ENCODE peak calls at places on chromosome 9, in six cellular contexts. One of them, this sample, is unnamed.

GRCh38 chr9:96564217-96564616 is 55.4 kb downstream of the CDC14B start:
- DNase-seq in K562: no peak
- DNase-seq in HepG2: peak; percentile 14
- DNase-seq in endothelial cell of umbilical vein: no peak
- DNase-seq in A549: no peak
- DNase-seq in GM12878: no peak
- DNase-seq in this sample: no peak

GRCh38 chr9:37593877-37594448 is 1.6 kb upstream of the TOMM5 start:
- DNase-seq in K562: peak; percentile 45
- DNase-seq in HepG2: no peak
- DNase-seq in endothelial cell of umbilical vein: no peak
- DNase-seq in A549: no peak
- DNase-seq in GM12878: no peak
- DNase-seq in this sample: no peak

GRCh38 chr9:3835393-3835792 is 309.6 kb upstream of the RFX3 start:
- DNase-seq in K562: no peak
- DNase-seq in HepG2: no peak
- DNase-seq in endothelial cell of umbilical vein: peak; percentile 5
- DNase-seq in A549: no peak
- DNase-seq in GM12878: no peak
- DNase-seq in this sample: no peak

GRCh38 chr9:121331549-121331948 is 38.5 kb downstream of the STOM start:
- DNase-seq in K562: no peak
- DNase-seq in HepG2: no peak
- DNase-seq in endothelial cell of umbilical vein: no peak
- DNase-seq in A549: no peak
- DNase-seq in GM12878: no peak
- DNase-seq in this sample: no peak

GRCh38 chr9:116499986-116500871 is 186.9 kb upstream of the TRIM32 start:
- DNase-seq in K562: peak; percentile 42
- DNase-seq in HepG2: no peak
- DNase-seq in endothelial cell of umbilical vein: no peak
- DNase-seq in A549: peak; percentile 82
- DNase-seq in GM12878: no peak
- DNase-seq in this sample: peak; percentile 4

GRCh38 chr9:120324461-120324860 is 255.5 kb downstream of the CDK5RAP2 start:
- DNase-seq in K562: no peak
- DNase-seq in HepG2: no peak
- DNase-seq in endothelial cell of umbilical vein: no peak
- DNase-seq in A549: no peak
- DNase-seq in GM12878: no peak
- DNase-seq in this sample: no peak

GRCh38 chr9:85185486-85186217 is 516.1 kb downstream of the NTRK2 start:
- DNase-seq in K562: no peak
- DNase-seq in HepG2: no peak
- DNase-seq in endothelial cell of umbilical vein: no peak
- DNase-seq in A549: no peak
- DNase-seq in GM12878: no peak
- DNase-seq in this sample: no peak

GRCh38 chr9:714675-715074 is 126.8 kb upstream of the DMRT1 start:
- DNase-seq in K562: no peak
- DNase-seq in HepG2: no peak
- DNase-seq in endothelial cell of umbilical vein: no peak
- DNase-seq in A549: no peak
- DNase-seq in GM12878: no peak
- DNase-seq in this sample: no peak

GRCh38 chr9:4116091-4116581 is 183.7 kb downstream of the GLIS3 start:
- DNase-seq in K562: no peak
- DNase-seq in HepG2: no peak
- DNase-seq in endothelial cell of umbilical vein: no peak
- DNase-seq in A549: no peak
- DNase-seq in GM12878: no peak
- DNase-seq in this sample: no peak

GRCh38 chr9:125544988-125545651 is 161.9 kb downstream of the MAPKAP1 start:
- DNase-seq in K562: no peak
- DNase-seq in HepG2: no peak
- DNase-seq in endothelial cell of umbilical vein: peak; percentile 75
- DNase-seq in A549: no peak
- DNase-seq in GM12878: no peak
- DNase-seq in this sample: no peak

GRCh38 chr9:123942542-123942941 is 12.6 kb upstream of the DENND1A start:
- DNase-seq in K562: no peak
- DNase-seq in HepG2: no peak
- DNase-seq in endothelial cell of umbilical vein: no peak
- DNase-seq in A549: no peak
- DNase-seq in GM12878: no peak
- DNase-seq in this sample: no peak

GRCh38 chr9:74760031-74760700 is 127.6 kb downstream of the TRPM6 start:
- DNase-seq in K562: no peak
- DNase-seq in HepG2: peak; percentile 24
- DNase-seq in endothelial cell of umbilical vein: no peak
- DNase-seq in A549: no peak
- DNase-seq in GM12878: no peak
- DNase-seq in this sample: no peak

GRCh38 chr9:92619601-92620300 is 50.2 kb downstream of the IPPK start:
- DNase-seq in K562: no peak
- DNase-seq in HepG2: no peak
- DNase-seq in endothelial cell of umbilical vein: no peak
- DNase-seq in A549: no peak
- DNase-seq in GM12878: no peak
- DNase-seq in this sample: no peak

GRCh38 chr9:131625388-131625787 is 80.1 kb downstream of the PRRT1B start:
- DNase-seq in K562: no peak
- DNase-seq in HepG2: no peak
- DNase-seq in endothelial cell of umbilical vein: no peak
- DNase-seq in A549: no peak
- DNase-seq in GM12878: no peak
- DNase-seq in this sample: no peak

GRCh38 chr9:138066049-138066448 is 188.5 kb downstream of the CACNA1B start:
- DNase-seq in K562: no peak
- DNase-seq in HepG2: no peak
- DNase-seq in endothelial cell of umbilical vein: no peak
- DNase-seq in A549: no peak
- DNase-seq in GM12878: no peak
- DNase-seq in this sample: no peak

GRCh38 chr9:108786756-108787663 is 68.8 kb downstream of the ACTL7B start:
- DNase-seq in K562: no peak
- DNase-seq in HepG2: no peak
- DNase-seq in endothelial cell of umbilical vein: no peak
- DNase-seq in A549: peak; percentile 21
- DNase-seq in GM12878: no peak
- DNase-seq in this sample: peak; percentile 43

GRCh38 chr9:104863180-104863883 is 64.6 kb downstream of the ABCA1 start:
- DNase-seq in K562: peak; percentile 70
- DNase-seq in HepG2: peak; percentile 59
- DNase-seq in endothelial cell of umbilical vein: peak; percentile 78
- DNase-seq in A549: peak; percentile 75
- DNase-seq in GM12878: peak; percentile 7
- DNase-seq in this sample: peak; percentile 67

DNA sequence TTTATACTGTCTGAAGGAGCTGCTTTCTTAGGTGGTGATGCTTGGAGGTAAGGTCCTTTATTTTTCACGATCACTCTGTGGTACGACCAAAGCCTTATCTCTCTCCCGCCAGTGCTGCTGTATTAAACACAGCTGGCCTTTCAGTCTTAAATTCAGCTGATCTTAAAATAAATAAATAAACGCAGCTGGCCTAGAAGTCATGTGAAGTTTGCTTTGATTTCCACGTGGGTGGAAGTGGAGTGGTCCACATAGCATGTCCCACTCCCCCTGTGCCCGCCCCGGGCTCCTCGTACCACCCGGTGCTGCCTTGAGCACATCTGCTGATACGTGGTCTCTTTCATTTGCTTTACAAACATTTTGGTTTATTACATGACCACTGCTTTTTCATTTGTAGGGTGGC is 260.4 kb downstream of the FANCC start:
- DNase-seq in K562: no peak
- DNase-seq in HepG2: no peak
- DNase-seq in endothelial cell of umbilical vein: peak; percentile 13
- DNase-seq in A549: no peak
- DNase-seq in GM12878: no peak
- DNase-seq in this sample: no peak
- TF ChIP-seq MYC in K562: no peak
- TF ChIP-seq MYC in HepG2: no peak
- TF ChIP-seq MYC in endothelial cell of umbilical vein: no peak
- TF ChIP-seq MYC in A549: no peak
- TF ChIP-seq MYC in GM12878: no peak
- TF ChIP-seq MYC in this sample: no peak

GRCh38 chr9:119215651-119216050 is 153.6 kb downstream of the BRINP1 start:
- DNase-seq in K562: no peak
- DNase-seq in HepG2: no peak
- DNase-seq in endothelial cell of umbilical vein: no peak
- DNase-seq in A549: no peak
- DNase-seq in GM12878: no peak
- DNase-seq in this sample: no peak

GRCh38 chr9:119216891-119217290 is 152.3 kb downstream of the BRINP1 start:
- DNase-seq in K562: no peak
- DNase-seq in HepG2: no peak
- DNase-seq in endothelial cell of umbilical vein: no peak
- DNase-seq in A549: no peak
- DNase-seq in GM12878: no peak
- DNase-seq in this sample: no peak

GRCh38 chr9:119221281-119221680 is 148.0 kb downstream of the BRINP1 start:
- DNase-seq in K562: no peak
- DNase-seq in HepG2: no peak
- DNase-seq in endothelial cell of umbilical vein: no peak
- DNase-seq in A549: no peak
- DNase-seq in GM12878: no peak
- DNase-seq in this sample: no peak

GRCh38 chr9:119218293-119218692 is 150.9 kb downstream of the BRINP1 start:
- DNase-seq in K562: no peak
- DNase-seq in HepG2: no peak
- DNase-seq in endothelial cell of umbilical vein: no peak
- DNase-seq in A549: no peak
- DNase-seq in GM12878: no peak
- DNase-seq in this sample: no peak
- TF ChIP-seq MAX in K562: no peak
- TF ChIP-seq MAX in HepG2: no peak
- TF ChIP-seq MAX in endothelial cell of umbilical vein: no peak
- TF ChIP-seq MAX in A549: no peak
- TF ChIP-seq MAX in GM12878: no peak
- TF ChIP-seq MAX in this sample: no peak

GRCh38 chr9:128414461-128414860 is 6.2 kb upstream of the CERCAM start:
- DNase-seq in K562: peak; percentile 45
- DNase-seq in HepG2: peak; percentile 50
- DNase-seq in endothelial cell of umbilical vein: no peak
- DNase-seq in A549: peak; percentile 64
- DNase-seq in GM12878: no peak
- DNase-seq in this sample: no peak
- TF ChIP-seq CTCF in K562: peak; percentile 53
- TF ChIP-seq CTCF in HepG2: peak; percentile 51
- TF ChIP-seq CTCF in endothelial cell of umbilical vein: peak; percentile 12
- TF ChIP-seq CTCF in A549: peak; percentile 24
- TF ChIP-seq CTCF in GM12878: no peak
- TF ChIP-seq CTCF in this sample: no peak

GRCh38 chr9:87869082-87869481 is 13.6 kb upstream of the SPATA31E1 start:
- DNase-seq in K562: no peak
- DNase-seq in HepG2: no peak
- DNase-seq in endothelial cell of umbilical vein: no peak
- DNase-seq in A549: no peak
- DNase-seq in GM12878: no peak
- DNase-seq in this sample: no peak
- TF ChIP-seq MYC in K562: no peak
- TF ChIP-seq MYC in HepG2: no peak
- TF ChIP-seq MYC in endothelial cell of umbilical vein: no peak
- TF ChIP-seq MYC in A549: no peak
- TF ChIP-seq MYC in GM12878: no peak
- TF ChIP-seq MYC in this sample: no peak

GRCh38 chr9:15271403-15271802 is 35.6 kb downstream of the TTC39B start:
- DNase-seq in K562: peak; percentile 34
- DNase-seq in HepG2: no peak
- DNase-seq in endothelial cell of umbilical vein: no peak
- DNase-seq in A549: no peak
- DNase-seq in GM12878: no peak
- DNase-seq in this sample: peak; percentile 70

GRCh38 chr9:15264918-15265317 is 42.1 kb downstream of the TTC39B start:
- DNase-seq in K562: no peak
- DNase-seq in HepG2: no peak
- DNase-seq in endothelial cell of umbilical vein: no peak
- DNase-seq in A549: no peak
- DNase-seq in GM12878: no peak
- DNase-seq in this sample: no peak

GRCh38 chr9:15272377-15272928 is 34.6 kb downstream of the TTC39B start:
- DNase-seq in K562: no peak
- DNase-seq in HepG2: no peak
- DNase-seq in endothelial cell of umbilical vein: no peak
- DNase-seq in A549: no peak
- DNase-seq in GM12878: no peak
- DNase-seq in this sample: no peak

GRCh38 chr9:15268317-15268716 is 38.7 kb downstream of the TTC39B start:
- DNase-seq in K562: no peak
- DNase-seq in HepG2: no peak
- DNase-seq in endothelial cell of umbilical vein: no peak
- DNase-seq in A549: no peak
- DNase-seq in GM12878: no peak
- DNase-seq in this sample: no peak

DNA sequence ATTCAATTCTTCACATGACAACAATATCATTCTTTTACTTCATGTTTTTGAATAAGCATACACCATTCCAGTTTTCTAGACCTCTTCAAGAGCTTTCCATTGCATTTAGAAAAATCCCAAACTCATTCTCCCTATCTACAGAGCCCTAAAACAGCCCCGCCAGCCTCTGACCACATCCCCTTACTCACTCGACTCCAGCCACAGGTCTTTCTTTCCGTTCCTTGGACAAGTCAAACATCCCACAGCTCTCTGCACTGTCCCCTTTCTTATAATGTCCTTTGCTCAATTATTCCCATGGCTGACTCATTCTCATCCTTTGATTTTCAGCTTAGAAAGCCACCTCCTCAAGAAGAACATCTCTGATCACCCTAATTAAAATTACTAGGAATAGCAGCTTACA is 38.2 kb downstream of the TTC39B start:
- DNase-seq in K562: no peak
- DNase-seq in HepG2: no peak
- DNase-seq in endothelial cell of umbilical vein: no peak
- DNase-seq in A549: no peak
- DNase-seq in GM12878: no peak
- DNase-seq in this sample: no peak
- TF ChIP-seq MAX in K562: no peak
- TF ChIP-seq MAX in HepG2: no peak
- TF ChIP-seq MAX in endothelial cell of umbilical vein: no peak
- TF ChIP-seq MAX in A549: no peak
- TF ChIP-seq MAX in GM12878: no peak
- TF ChIP-seq MAX in this sample: no peak